ENCODE peak calls at places on chromosomes 12 and 14, in six cellular contexts. Q is HCT116, J is H1, X is K562, K is GM12878, V is SK-N-SH. F is an unnamed sample.

GRCh38 chr12:49838973-49839633 is 3.8 kb downstream of the BCDIN3D start:
- DNase-seq in Q (peak), J (no peak), X (peak), K (no peak), V (peak), F (no peak)

GRCh38 chr12:1879633-1880032 is 38.8 kb downstream of the CACNA2D4 start:
- DNase-seq in Q (no peak), J (no peak), X (no peak), K (no peak), V (peak), F (no peak)

GRCh38 chr12:102959391-102959790 is 1.9 kb downstream of the ASCL1 start:
- DNase-seq in Q (no peak), J (no peak), X (no peak), K (no peak), V (no peak), F (no peak)

GRCh38 chr12:131077931-131078391 is 124.3 kb downstream of the ADGRD1 start:
- DNase-seq in Q (no peak), J (no peak), X (no peak), K (no peak), V (no peak), F (no peak)

GRCh38 chr12:93857279-93857894 is 180.2 kb downstream of the CRADD start:
- DNase-seq in Q (no peak), J (no peak), X (no peak), K (no peak), V (no peak), F (no peak)

GRCh38 chr14:25001096-25001982 is 48.6 kb downstream of the STXBP6 start:
- DNase-seq in Q (no peak), J (no peak), X (no peak), K (no peak), V (no peak), F (no peak)

GRCh38 chr14:33039321-33039720 is 100.6 kb downstream of the NPAS3 start:
- DNase-seq in Q (no peak), J (no peak), X (no peak), K (no peak), V (no peak), F (no peak)

GRCh38 chr12:120979862-120980696 is 1.7 kb downstream of the HNF1A start:
- DNase-seq in Q (no peak), J (no peak), X (no peak), K (no peak), V (no peak), F (no peak)

GRCh38 chr12:121858662-121859572 is at the start of gene HPD:
- DNase-seq in Q (no peak), J (no peak), X (no peak), K (no peak), V (no peak), F (peak)

GRCh38 chr12:45231515-45232145 is 15.7 kb downstream of the ANO6 start:
- DNase-seq in Q (no peak), J (no peak), X (no peak), K (no peak), V (no peak), F (no peak)

GRCh38 chr14:100237735-100238418 is 1.1 kb upstream of the YY1 start:
- DNase-seq in Q (no peak), J (no peak), X (no peak), K (no peak), V (peak), F (no peak)

GRCh38 chr12:62256408-62257079 is 3.7 kb upstream of the USP15 start:
- DNase-seq in Q (no peak), J (no peak), X (peak), K (no peak), V (no peak), F (no peak)

GRCh38 chr14:103374121-103374520 is 11.1 kb upstream of the MARK3 start:
- DNase-seq in Q (no peak), J (no peak), X (no peak), K (no peak), V (peak), F (no peak)

GRCh38 chr12:128268348-128268725 is 1.4 kb downstream of the TMEM132C start:
- DNase-seq in Q (no peak), J (no peak), X (no peak), K (no peak), V (peak), F (no peak)

GRCh38 chr12:50215033-50215432 is 47.9 kb upstream of the CERS5 start:
- DNase-seq in Q (no peak), J (no peak), X (no peak), K (no peak), V (no peak), F (no peak)

GRCh38 chr12:54262403-54262925 is 17.5 kb downstream of the CBX5 start:
- DNase-seq in Q (no peak), J (no peak), X (no peak), K (no peak), V (no peak), F (no peak)

GRCh38 chr12:65640489-65640901 is 183.8 kb upstream of the HMGA2 start:
- DNase-seq in Q (no peak), J (no peak), X (no peak), K (no peak), V (no peak), F (no peak)

GRCh38 chr12:130104596-130105253 is 57.5 kb upstream of the FZD10 start:
- DNase-seq in Q (no peak), J (no peak), X (no peak), K (no peak), V (peak), F (no peak)

GRCh38 chr14:96245710-96246534 is 10.1 kb upstream of the BDKRB1 start:
- DNase-seq in Q (no peak), J (no peak), X (no peak), K (no peak), V (no peak), F (no peak)

GRCh38 chr14:88901991-88902390 is 77.5 kb downstream of the TTC8 start:
- DNase-seq in Q (no peak), J (no peak), X (no peak), K (no peak), V (no peak), F (no peak)

GRCh38 chr12:67519824-67520433 is 128.6 kb upstream of the DYRK2 start:
- DNase-seq in Q (no peak), J (peak), X (no peak), K (no peak), V (no peak), F (peak)

GRCh38 chr12:63163542-63163941 is 12.5 kb upstream of the AVPR1A start:
- DNase-seq in Q (no peak), J (no peak), X (no peak), K (no peak), V (no peak), F (no peak)

GRCh38 chr12:123139926-123140674 is 10.8 kb downstream of the PITPNM2 start:
- DNase-seq in Q (no peak), J (no peak), X (peak), K (no peak), V (no peak), F (no peak)

GRCh38 chr12:57864382-57864781 is 17.9 kb upstream of the CTDSP2 start:
- DNase-seq in Q (no peak), J (no peak), X (no peak), K (no peak), V (peak), F (no peak)

GRCh38 chr14:104016873-104017650 is 68.4 kb upstream of the ASPG start:
- DNase-seq in Q (no peak), J (no peak), X (no peak), K (no peak), V (no peak), F (no peak)

GRCh38 chr12:24902521-24903304 is 46.2 kb downstream of the BCAT1 start:
- DNase-seq in Q (no peak), J (no peak), X (no peak), K (no peak), V (no peak), F (peak)

GRCh38 chr14:51609987-51610283 is 41.8 kb upstream of the FRMD6 start:
- DNase-seq in Q (no peak), J (no peak), X (peak), K (no peak), V (no peak), F (no peak)

GRCh38 chr12:47900480-47901129 is 4.2 kb downstream of the VDR start:
- DNase-seq in Q (peak), J (no peak), X (no peak), K (no peak), V (no peak), F (no peak)

GRCh38 chr12:45182511-45182910 is 33.4 kb upstream of the ANO6 start:
- DNase-seq in Q (no peak), J (no peak), X (no peak), K (no peak), V (no peak), F (no peak)

GRCh38 chr12:6612652-6613014 is 5.5 kb upstream of the CHD4 start:
- DNase-seq in Q (no peak), J (no peak), X (no peak), K (no peak), V (no peak), F (no peak)

GRCh38 chr12:18690653-18691052 is 47.2 kb downstream of the PLCZ1 start:
- DNase-seq in Q (peak), J (no peak), X (peak), K (no peak), V (no peak), F (peak)

GRCh38 chr14:104202259-104203070 is 64.1 kb downstream of the KIF26A start:
- DNase-seq in Q (no peak), J (no peak), X (no peak), K (no peak), V (peak), F (no peak)

GRCh38 chr12:132560831-132561783 is 49.3 kb downstream of the LRCOL1 start:
- DNase-seq in Q (peak), J (peak), X (peak), K (peak), V (peak), F (peak)

GRCh38 chr14:69938751-69939150 is 59.5 kb downstream of the SMOC1 start:
- DNase-seq in Q (no peak), J (no peak), X (no peak), K (no peak), V (no peak), F (no peak)

GRCh38 chr12:112839386-112839972 is 47.9 kb downstream of the RPH3A start:
- DNase-seq in Q (no peak), J (no peak), X (no peak), K (no peak), V (no peak), F (peak)

GRCh38 chr12:89160716-89161123 is 191.6 kb downstream of the DUSP6 start:
- DNase-seq in Q (no peak), J (no peak), X (no peak), K (no peak), V (peak), F (no peak)

GRCh38 chr12:13211859-13212664 is 15.5 kb downstream of the EMP1 start:
- DNase-seq in Q (peak), J (no peak), X (peak), K (no peak), V (peak), F (peak)

GRCh38 chr14:59282366-59282765 is 93.9 kb downstream of the DAAM1 start:
- DNase-seq in Q (no peak), J (no peak), X (no peak), K (no peak), V (no peak), F (no peak)

GRCh38 chr14:55578511-55578910 is 1.5 kb upstream of the KTN1 start:
- DNase-seq in Q (no peak), J (no peak), X (no peak), K (no peak), V (peak), F (no peak)

GRCh38 chr14:60618200-60618599 is 31.1 kb downstream of the SIX1 start:
- DNase-seq in Q (no peak), J (no peak), X (no peak), K (no peak), V (no peak), F (no peak)

GRCh38 chr12:70243510-70244331 is 488 bp downstream of the CNOT2 start:
- DNase-seq in Q (peak), J (no peak), X (peak), K (no peak), V (peak), F (peak)

GRCh38 chr12:70241845-70242244 is 1.4 kb upstream of the CNOT2 start:
- DNase-seq in Q (no peak), J (no peak), X (no peak), K (no peak), V (no peak), F (no peak)

GRCh38 chr12:70240677-70241076 is 2.6 kb upstream of the CNOT2 start:
- DNase-seq in Q (no peak), J (no peak), X (no peak), K (no peak), V (no peak), F (no peak)

GRCh38 chr12:70245458-70245857 is 2.2 kb downstream of the CNOT2 start:
- DNase-seq in Q (no peak), J (no peak), X (no peak), K (no peak), V (no peak), F (no peak)

GRCh38 chr12:70242695-70243509 is at the start of gene CNOT2:
- DNase-seq in Q (peak), J (peak), X (peak), K (peak), V (peak), F (peak)
- H3K9ac ChIP-seq in Q (peak), J (peak), X (peak), K (peak), V (peak), F (peak)

GRCh38 chr12:116099664-116100432 is 177.6 kb downstream of the MED13L start:
- DNase-seq in Q (no peak), J (no peak), X (no peak), K (no peak), V (no peak), F (no peak)
- TF ChIP-seq YY1 in Q (no peak), J (no peak), X (no peak), K (no peak), V (no peak), F (no peak)

DNA sequence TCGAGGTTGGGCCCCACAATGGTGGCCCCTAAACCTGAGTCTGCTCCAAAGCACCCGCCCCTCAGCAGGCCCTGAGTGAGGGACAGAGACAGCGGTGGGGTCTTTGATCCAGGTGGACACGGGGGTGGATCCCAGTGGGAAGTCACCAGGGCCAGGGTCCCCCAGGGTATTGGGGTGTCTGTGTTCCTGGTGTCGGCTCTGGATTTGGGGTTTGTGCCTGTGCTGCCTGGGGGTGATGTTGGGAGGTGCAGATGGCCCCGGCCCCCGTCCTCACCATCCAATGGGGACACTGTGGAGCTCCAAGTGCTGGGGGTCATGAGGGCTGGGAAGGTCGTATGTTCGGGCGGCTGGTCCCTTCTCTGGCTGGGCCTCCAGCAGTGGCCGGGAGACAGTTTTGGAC is 354.2 kb downstream of the TMEM121 start:
- DNase-seq in Q (no peak), J (no peak), X (no peak), K (no peak), V (no peak), F (no peak)
- H3K9ac ChIP-seq in Q (no peak), J (no peak), X (no peak), K (no peak), V (no peak), F (no peak)

DNA sequence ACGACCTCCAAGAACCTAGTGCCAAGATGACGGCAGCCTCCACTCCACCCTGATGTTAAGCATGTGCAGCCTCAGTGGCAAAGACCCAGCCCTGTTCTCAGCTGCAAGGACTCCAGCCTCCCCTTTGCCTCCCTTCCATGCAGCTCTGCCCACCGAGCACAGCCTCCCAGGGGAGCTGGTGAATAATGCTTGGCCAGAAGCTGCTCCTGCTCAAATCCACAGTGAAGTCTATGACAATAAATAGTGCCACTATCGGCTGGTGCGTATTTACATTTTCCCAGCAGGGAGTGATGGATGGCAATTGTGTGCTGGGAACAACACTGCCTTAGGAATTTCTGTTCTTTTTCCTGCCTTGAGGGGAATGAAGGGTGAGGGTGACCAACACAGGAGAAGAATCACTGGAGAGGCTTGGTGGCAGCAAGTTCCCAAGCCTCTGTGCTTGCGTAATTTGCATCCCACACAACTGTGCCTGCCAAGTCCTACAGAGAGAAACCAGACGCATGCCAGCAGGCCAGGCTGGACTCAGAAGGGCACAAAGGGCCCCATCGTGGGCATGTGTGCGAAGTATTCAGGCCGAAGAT is 29.9 kb upstream of the TC2N start:
- DNase-seq in Q (no peak), J (no peak), X (no peak), K (no peak), V (no peak), F (peak)
- TF ChIP-seq YY1 in Q (no peak), J (no peak), X (no peak), K (no peak), V (no peak), F (no peak)

GRCh38 chr12:59484575-59484974 is 111.3 kb upstream of the SLC16A7 start:
- DNase-seq in Q (no peak), J (no peak), X (no peak), K (no peak), V (no peak), F (no peak)

GRCh38 chr12:59491877-59492276 is 104.0 kb upstream of the SLC16A7 start:
- DNase-seq in Q (no peak), J (no peak), X (no peak), K (no peak), V (no peak), F (no peak)

DNA sequence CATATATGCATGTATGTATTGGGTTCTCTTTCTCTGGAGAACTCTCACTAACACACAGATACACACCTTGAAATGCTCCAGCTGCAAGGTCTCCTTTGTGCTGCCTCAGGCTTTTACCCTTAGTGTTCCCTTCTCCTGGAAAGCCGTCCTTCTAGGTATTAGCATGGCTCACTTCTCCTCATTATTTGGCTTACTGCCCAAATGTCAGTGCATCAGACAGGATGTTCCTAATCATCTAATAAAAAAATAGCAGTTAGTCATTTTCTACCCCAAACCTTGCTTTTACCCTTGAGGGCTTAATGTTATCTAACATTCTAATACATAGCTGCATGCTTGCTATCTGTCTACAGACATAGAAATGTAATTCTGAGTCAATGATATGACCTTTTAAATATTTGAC is 109.0 kb upstream of the SLC16A7 start:
- DNase-seq in Q (no peak), J (no peak), X (no peak), K (no peak), V (no peak), F (no peak)
- H3K9ac ChIP-seq in Q (no peak), J (no peak), X (no peak), K (no peak), V (no peak), F (no peak)

GRCh38 chr12:10753066-10753465 is 29.9 kb upstream of the YBX3 start:
- DNase-seq in Q (no peak), J (no peak), X (no peak), K (no peak), V (no peak), F (no peak)
- TF ChIP-seq YY1 in Q (no peak), J (no peak), X (no peak), K (no peak), V (no peak), F (no peak)

GRCh38 chr12:510071-510825 is 50.5 kb downstream of the B4GALNT3 start:
- DNase-seq in Q (no peak), J (peak), X (no peak), K (no peak), V (peak), F (peak)
- H3K9ac ChIP-seq in Q (no peak), J (no peak), X (no peak), K (no peak), V (no peak), F (peak)

DNA sequence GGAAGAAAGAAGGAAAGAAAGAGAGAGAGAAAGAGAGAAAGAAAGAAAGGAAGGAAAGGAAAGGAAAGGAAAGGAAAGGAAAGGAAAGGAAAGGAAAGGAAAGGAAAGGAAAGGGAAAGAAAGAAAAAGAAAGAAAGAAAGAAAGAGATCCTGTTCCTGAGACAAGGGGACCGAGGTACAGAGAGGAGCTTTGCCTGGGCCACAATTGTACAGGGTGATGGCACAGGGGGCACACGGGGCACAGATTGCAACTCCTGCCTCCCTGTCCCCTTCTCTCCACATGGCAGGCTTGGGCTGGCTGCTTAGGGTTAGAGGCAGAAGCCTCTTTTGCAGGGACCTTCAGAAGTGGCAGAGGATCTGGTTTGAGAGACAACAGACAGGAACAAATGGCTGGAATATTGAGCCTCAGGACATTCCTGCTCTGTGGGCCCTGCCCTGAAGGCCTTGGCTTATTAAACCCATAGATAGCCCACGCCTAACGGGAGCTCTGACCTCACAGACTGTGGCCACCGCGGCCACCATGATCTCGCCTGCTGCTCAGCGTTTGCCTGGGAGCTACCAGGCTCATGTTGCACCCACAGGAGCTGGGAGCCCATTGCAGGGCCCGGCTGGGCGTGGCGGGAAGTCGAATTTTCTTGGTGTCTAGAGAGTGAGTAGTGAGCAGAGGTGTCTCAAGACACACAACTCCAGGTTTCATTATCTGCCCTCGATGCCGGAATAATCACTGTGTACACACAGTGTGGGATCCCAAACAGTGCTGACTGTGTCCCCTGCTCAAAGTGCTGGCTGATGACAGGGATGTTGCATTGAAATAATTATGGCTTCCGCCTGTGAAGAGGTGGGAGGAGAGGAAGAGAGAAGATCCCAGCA is 147.9 kb upstream of the NCOR2 start:
- DNase-seq in Q (no peak), J (no peak), X (peak), K (no peak), V (no peak), F (no peak)
- TF ChIP-seq YY1 in Q (no peak), J (no peak), X (no peak), K (no peak), V (no peak), F (no peak)

GRCh38 chr14:43706901-43707300 is 800.2 kb downstream of the FSCB start:
- DNase-seq in Q (no peak), J (no peak), X (no peak), K (no peak), V (no peak), F (no peak)
- H3K9ac ChIP-seq in Q (no peak), J (no peak), X (no peak), K (no peak), V (no peak), F (no peak)